ENCODE peak calls at places on chromosomes 16 and 17, in five cellular contexts. One of them, this sample, is unnamed.

GRCh38 chr16:71811261-71811803 is 2.7 kb upstream of the AP1G1 start:
- DNase-seq in A549: no peak
- DNase-seq in K562: no peak
- DNase-seq in GM12878: no peak
- DNase-seq in HepG2: no peak
- DNase-seq in this sample: no peak

GRCh38 chr16:49441366-49441780 is 67.8 kb downstream of the C16orf78 start:
- DNase-seq in A549: no peak
- DNase-seq in K562: no peak
- DNase-seq in GM12878: peak; percentile 71
- DNase-seq in HepG2: no peak
- DNase-seq in this sample: peak; percentile 79

GRCh38 chr16:75494696-75495601 is at the start of gene CHST6:
- DNase-seq in A549: no peak
- DNase-seq in K562: peak; percentile 78
- DNase-seq in GM12878: no peak
- DNase-seq in HepG2: peak; percentile 52
- DNase-seq in this sample: peak; percentile 91

GRCh38 chr17:66518677-66519076 is 216.3 kb downstream of the PRKCA start:
- DNase-seq in A549: no peak
- DNase-seq in K562: no peak
- DNase-seq in GM12878: no peak
- DNase-seq in HepG2: no peak
- DNase-seq in this sample: peak; percentile 33

GRCh38 chr16:21076186-21076883 is 74.3 kb downstream of the DNAH3 start:
- DNase-seq in A549: no peak
- DNase-seq in K562: no peak
- DNase-seq in GM12878: no peak
- DNase-seq in HepG2: peak; percentile 32
- DNase-seq in this sample: no peak

GRCh38 chr17:57566724-57567123 is 178.4 kb downstream of the CCDC182 start:
- DNase-seq in A549: no peak
- DNase-seq in K562: no peak
- DNase-seq in GM12878: no peak
- DNase-seq in HepG2: no peak
- DNase-seq in this sample: no peak

GRCh38 chr16:27179500-27180072 is 23.7 kb upstream of the KDM8 start:
- DNase-seq in A549: peak; percentile 58
- DNase-seq in K562: peak; percentile 86
- DNase-seq in GM12878: peak; percentile 55
- DNase-seq in HepG2: peak; percentile 72
- DNase-seq in this sample: peak; percentile 91

GRCh38 chr16:49836218-49836617 is 19.7 kb downstream of the ZNF423 start:
- DNase-seq in A549: no peak
- DNase-seq in K562: no peak
- DNase-seq in GM12878: no peak
- DNase-seq in HepG2: no peak
- DNase-seq in this sample: no peak

GRCh38 chr17:45310380-45311324 is 6.2 kb downstream of the MAP3K14 start:
- DNase-seq in A549: no peak
- DNase-seq in K562: no peak
- DNase-seq in GM12878: no peak
- DNase-seq in HepG2: no peak
- DNase-seq in this sample: no peak

GRCh38 chr17:42920922-42921321 is 20.3 kb downstream of the G6PC1 start:
- DNase-seq in A549: no peak
- DNase-seq in K562: no peak
- DNase-seq in GM12878: no peak
- DNase-seq in HepG2: peak; percentile 18
- DNase-seq in this sample: no peak

GRCh38 chr17:6423931-6424330 is 11.0 kb downstream of the AIPL1 start:
- DNase-seq in A549: no peak
- DNase-seq in K562: no peak
- DNase-seq in GM12878: no peak
- DNase-seq in HepG2: no peak
- DNase-seq in this sample: no peak

GRCh38 chr17:42547698-42548069 is 5.0 kb upstream of the HSD17B1 start:
- DNase-seq in A549: no peak
- DNase-seq in K562: no peak
- DNase-seq in GM12878: no peak
- DNase-seq in HepG2: no peak
- DNase-seq in this sample: no peak

GRCh38 chr17:49787932-49788442 is 494 bp upstream of the KAT7 start:
- DNase-seq in A549: no peak
- DNase-seq in K562: no peak
- DNase-seq in GM12878: no peak
- DNase-seq in HepG2: no peak
- DNase-seq in this sample: no peak

GRCh38 chr16:87177627-87178026 is 139.6 kb downstream of the C16orf95 start:
- DNase-seq in A549: no peak
- DNase-seq in K562: no peak
- DNase-seq in GM12878: no peak
- DNase-seq in HepG2: no peak
- DNase-seq in this sample: no peak

GRCh38 chr16:89562939-89563338 is 2.5 kb downstream of the RPL13 start:
- DNase-seq in A549: no peak
- DNase-seq in K562: no peak
- DNase-seq in GM12878: no peak
- DNase-seq in HepG2: no peak
- DNase-seq in this sample: no peak

GRCh38 chr16:31714899-31715504 is 158.6 kb upstream of the ZNF267 start:
- DNase-seq in A549: no peak
- DNase-seq in K562: peak; percentile 7
- DNase-seq in GM12878: no peak
- DNase-seq in HepG2: no peak
- DNase-seq in this sample: no peak

GRCh38 chr17:27396941-27397340 is 59.3 kb upstream of the KSR1 start:
- DNase-seq in A549: no peak
- DNase-seq in K562: no peak
- DNase-seq in GM12878: no peak
- DNase-seq in HepG2: no peak
- DNase-seq in this sample: no peak

GRCh38 chr16:49462989-49463371 is 89.4 kb downstream of the C16orf78 start:
- DNase-seq in A549: no peak
- DNase-seq in K562: no peak
- DNase-seq in GM12878: no peak
- DNase-seq in HepG2: no peak
- DNase-seq in this sample: no peak

GRCh38 chr17:66073384-66073783 is 118.5 kb downstream of the CEP112 start:
- DNase-seq in A549: no peak
- DNase-seq in K562: no peak
- DNase-seq in GM12878: no peak
- DNase-seq in HepG2: no peak
- DNase-seq in this sample: peak; percentile 5

GRCh38 chr16:72172105-72173034 is at the start of gene PMFBP1:
- DNase-seq in A549: peak; percentile 3
- DNase-seq in K562: no peak
- DNase-seq in GM12878: peak; percentile 88
- DNase-seq in HepG2: peak; percentile 35
- DNase-seq in this sample: peak; percentile 36

GRCh38 chr17:47742319-47743181 is 9.5 kb downstream of the TBX21 start:
- DNase-seq in A549: no peak
- DNase-seq in K562: peak; percentile 77
- DNase-seq in GM12878: no peak
- DNase-seq in HepG2: peak; percentile 35
- DNase-seq in this sample: peak; percentile 83

GRCh38 chr17:54900457-54901229 is at the start of gene TOM1L1:
- DNase-seq in A549: peak; percentile 89
- DNase-seq in K562: peak; percentile 83
- DNase-seq in GM12878: no peak
- DNase-seq in HepG2: peak; percentile 87
- DNase-seq in this sample: peak; percentile 94

GRCh38 chr17:64781394-64781793 is 119.3 kb upstream of the SMURF2 start:
- DNase-seq in A549: no peak
- DNase-seq in K562: no peak
- DNase-seq in GM12878: no peak
- DNase-seq in HepG2: no peak
- DNase-seq in this sample: peak; percentile 64

GRCh38 chr17:7969434-7969833 is 33.0 kb upstream of the GUCY2D start:
- DNase-seq in A549: no peak
- DNase-seq in K562: no peak
- DNase-seq in GM12878: no peak
- DNase-seq in HepG2: no peak
- DNase-seq in this sample: no peak

GRCh38 chr17:78144146-78144719 is 2.0 kb upstream of the C17orf99 start:
- DNase-seq in A549: no peak
- DNase-seq in K562: no peak
- DNase-seq in GM12878: no peak
- DNase-seq in HepG2: no peak
- DNase-seq in this sample: no peak

GRCh38 chr17:72460711-72461110 is 339.9 kb downstream of the SOX9 start:
- DNase-seq in A549: no peak
- DNase-seq in K562: no peak
- DNase-seq in GM12878: no peak
- DNase-seq in HepG2: no peak
- DNase-seq in this sample: no peak

GRCh38 chr17:8345052-8345690 is 5.5 kb downstream of the ODF4 start:
- DNase-seq in A549: no peak
- DNase-seq in K562: no peak
- DNase-seq in GM12878: no peak
- DNase-seq in HepG2: no peak
- DNase-seq in this sample: no peak

GRCh38 chr16:8905168-8905762 is 23.1 kb downstream of the LITAFD start:
- DNase-seq in A549: peak; percentile 36
- DNase-seq in K562: no peak
- DNase-seq in GM12878: no peak
- DNase-seq in HepG2: peak; percentile 59
- DNase-seq in this sample: peak; percentile 57

GRCh38 chr16:10370096-10370726 is 15.7 kb upstream of the ATF7IP2 start:
- DNase-seq in A549: no peak
- DNase-seq in K562: no peak
- DNase-seq in GM12878: peak; percentile 19
- DNase-seq in HepG2: no peak
- DNase-seq in this sample: no peak

GRCh38 chr17:2602597-2603017 is 9.2 kb downstream of the PAFAH1B1 start:
- DNase-seq in A549: no peak
- DNase-seq in K562: no peak
- DNase-seq in GM12878: no peak
- DNase-seq in HepG2: peak; percentile 48
- DNase-seq in this sample: no peak

GRCh38 chr17:80263253-80264047 is 2.8 kb downstream of the RNF213 start:
- DNase-seq in A549: peak; percentile 66
- DNase-seq in K562: no peak
- DNase-seq in GM12878: peak; percentile 89
- DNase-seq in HepG2: peak; percentile 98
- DNase-seq in this sample: peak; percentile 42
- H3K4me3 ChIP-seq in A549: peak overlapping the region; percentile 94
- H3K4me3 ChIP-seq in K562: no peak overlapping the region
- H3K4me3 ChIP-seq in GM12878: peak overlapping the region; percentile 97
- H3K4me3 ChIP-seq in HepG2: peak overlapping the region; percentile 68
- H3K4me3 ChIP-seq in this sample: no peak overlapping the region

GRCh38 chr16:57471852-57472664 is 9.6 kb downstream of the POLR2C start:
- DNase-seq in A549: peak; percentile 93
- DNase-seq in K562: no peak
- DNase-seq in GM12878: no peak
- DNase-seq in HepG2: peak; percentile 94
- DNase-seq in this sample: peak; percentile 52

GRCh38 chr16:57473176-57473840 is 10.8 kb downstream of the POLR2C start:
- DNase-seq in A549: no peak
- DNase-seq in K562: no peak
- DNase-seq in GM12878: no peak
- DNase-seq in HepG2: no peak
- DNase-seq in this sample: no peak

GRCh38 chr16:57471209-57471608 is 8.7 kb downstream of the POLR2C start:
- DNase-seq in A549: no peak
- DNase-seq in K562: no peak
- DNase-seq in GM12878: no peak
- DNase-seq in HepG2: no peak
- DNase-seq in this sample: no peak

GRCh38 chr16:57473906-57474305 is 11.4 kb downstream of the POLR2C start:
- DNase-seq in A549: no peak
- DNase-seq in K562: no peak
- DNase-seq in GM12878: no peak
- DNase-seq in HepG2: no peak
- DNase-seq in this sample: no peak

DNA sequence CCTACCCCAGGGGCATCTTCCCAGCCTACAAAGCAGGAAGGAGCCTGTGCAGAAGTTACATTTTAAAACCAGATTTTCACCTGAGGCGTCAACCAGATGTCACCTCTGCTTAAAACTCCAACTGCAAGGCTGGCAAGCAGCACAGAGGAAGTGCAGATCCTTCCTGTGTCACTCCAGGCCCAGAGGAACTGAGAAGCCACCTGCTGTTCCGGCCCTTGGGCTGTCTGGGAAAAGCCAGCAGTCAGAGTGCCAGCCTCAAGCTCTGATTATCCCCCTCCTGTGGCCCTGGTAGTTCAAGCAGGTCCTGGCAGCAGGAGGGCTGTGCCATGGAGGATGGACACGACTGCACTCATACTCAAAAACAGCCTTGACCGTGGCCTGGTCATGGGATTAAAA is 10.2 kb downstream of the POLR2C start:
- DNase-seq in A549: no peak
- DNase-seq in K562: no peak
- DNase-seq in GM12878: no peak
- DNase-seq in HepG2: no peak
- DNase-seq in this sample: peak; percentile 55
- TF ChIP-seq JUNB in A549: no peak
- TF ChIP-seq JUNB in K562: no peak
- TF ChIP-seq JUNB in GM12878: no peak
- TF ChIP-seq JUNB in HepG2: no peak
- TF ChIP-seq JUNB in this sample: no peak

DNA sequence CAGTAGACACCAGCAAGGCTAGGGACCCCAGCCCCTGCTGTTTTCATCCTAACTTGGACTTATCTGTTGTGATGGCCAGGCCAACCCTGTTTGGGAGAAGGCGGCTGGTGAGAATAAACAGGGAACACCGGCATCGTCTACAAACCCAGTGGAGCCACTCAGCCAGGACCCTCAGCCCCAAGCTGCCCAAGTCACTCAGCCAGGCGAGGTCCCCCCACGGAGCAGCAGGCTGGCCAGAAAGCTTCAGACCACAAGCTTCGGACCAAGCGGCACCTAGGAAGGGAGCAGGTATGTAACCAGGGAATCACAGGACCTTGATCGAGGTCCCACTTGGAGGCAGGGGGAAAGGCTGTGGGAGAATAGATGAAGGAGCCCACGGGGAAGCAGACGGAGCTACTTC is 23.4 kb downstream of the RBFOX3 start:
- DNase-seq in A549: no peak
- DNase-seq in K562: no peak
- DNase-seq in GM12878: no peak
- DNase-seq in HepG2: no peak
- DNase-seq in this sample: no peak
- H3K4me3 ChIP-seq in A549: no peak overlapping the region
- H3K4me3 ChIP-seq in K562: no peak overlapping the region
- H3K4me3 ChIP-seq in GM12878: no peak overlapping the region
- H3K4me3 ChIP-seq in HepG2: no peak overlapping the region
- H3K4me3 ChIP-seq in this sample: no peak overlapping the region

DNA sequence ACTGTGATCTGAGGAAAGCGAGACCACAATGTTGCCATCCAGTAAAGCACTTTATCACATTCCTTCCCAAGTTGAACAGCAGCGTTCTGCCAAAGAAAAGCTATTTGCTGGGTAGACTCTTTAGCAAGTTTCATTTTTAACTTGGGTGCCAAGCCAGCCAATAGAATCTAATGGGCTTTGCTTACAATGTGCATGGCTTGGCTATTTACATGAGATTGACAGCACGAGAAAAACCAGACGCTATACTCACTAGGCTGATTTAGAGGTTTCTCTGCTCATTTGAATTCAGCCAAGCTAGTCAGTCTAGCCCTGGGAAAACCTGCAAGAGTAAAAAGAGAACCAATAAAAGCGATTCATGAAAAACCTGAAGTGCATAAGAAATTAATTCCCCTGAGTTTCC is 108.9 kb downstream of the CDH13 start:
- DNase-seq in A549: no peak
- DNase-seq in K562: no peak
- DNase-seq in GM12878: no peak
- DNase-seq in HepG2: no peak
- DNase-seq in this sample: no peak
- TF ChIP-seq JUNB in A549: no peak
- TF ChIP-seq JUNB in K562: no peak
- TF ChIP-seq JUNB in GM12878: no peak
- TF ChIP-seq JUNB in HepG2: no peak
- TF ChIP-seq JUNB in this sample: no peak

This sample was measured in GM23338.